ENCODE peak calls at places on chromosomes 3 and 15, in five cellular contexts. X is RWPE1, G is body of pancreas, C is astrocyte of the spinal cord, E is left ventricle myocardium inferior. I is an unnamed sample.

GRCh38 chr3:115280531-115280930 is 133.4 kb upstream of the ZBTB20 start:
- DNase-seq in C (no peak), X (no peak), E (no peak), G (no peak), I (no peak)

GRCh38 chr3:134357914-134358811 is 16.1 kb downstream of the AMOTL2 start:
- DNase-seq in E (no peak), C (peak), X (peak), G (peak), I (peak)

GRCh38 chr15:80484312-80484981 is 80.3 kb downstream of the ARNT2 start:
- DNase-seq in C (peak), G (no peak), X (no peak), E (no peak), I (no peak)

GRCh38 chr3:197023241-197023997 is 6.2 kb downstream of the MELTF start:
- DNase-seq in E (no peak), X (no peak), G (no peak), C (no peak), I (no peak)

GRCh38 chr15:71680079-71680461 is 130.3 kb upstream of the NR2E3 start:
- DNase-seq in C (no peak), G (no peak), X (no peak), E (no peak), I (peak)

GRCh38 chr15:63156086-63156707 is 1.1 kb downstream of the RPS27L start:
- DNase-seq in G (no peak), X (no peak), E (no peak), C (peak), I (no peak)

GRCh38 chr15:58438956-58439355 is 7.2 kb downstream of the LIPC start:
- DNase-seq in C (peak), E (peak), G (peak), X (peak), I (peak)

GRCh38 chr3:68751883-68752282 is 180.5 kb downstream of the TAFA4 start:
- DNase-seq in X (no peak), C (no peak), E (no peak), G (no peak), I (no peak)

GRCh38 chr3:143429628-143430514 is 310.3 kb downstream of the CHST2 start:
- DNase-seq in X (no peak), E (no peak), G (no peak), C (no peak), I (no peak)

GRCh38 chr3:143526016-143526540 is 322.2 kb downstream of the SLC9A9 start:
- DNase-seq in G (no peak), X (no peak), E (no peak), C (no peak), I (no peak)

GRCh38 chr15:61829514-61829889 is 230.7 kb downstream of the VPS13C start:
- DNase-seq in C (no peak), X (no peak), G (no peak), E (no peak), I (no peak)

GRCh38 chr15:61828860-61829513 is 231.3 kb downstream of the VPS13C start:
- DNase-seq in X (no peak), C (peak), E (no peak), G (no peak), I (no peak)

GRCh38 chr15:61830536-61831330 is 229.5 kb downstream of the VPS13C start:
- DNase-seq in X (no peak), C (no peak), G (no peak), E (no peak), I (no peak)

GRCh38 chr15:61827131-61827530 is 233.1 kb downstream of the VPS13C start:
- DNase-seq in E (no peak), G (no peak), C (no peak), X (no peak), I (no peak)

GRCh38 chr15:61828008-61828407 is 232.2 kb downstream of the VPS13C start:
- DNase-seq in C (no peak), X (no peak), G (no peak), E (no peak), I (no peak)
- TF ChIP-seq CTCF in C (peak), X (no peak), G (no peak), E (no peak), I (no peak)

GRCh38 chr3:10693457-10693856 is 122.6 kb upstream of the SLC6A11 start:
- DNase-seq in C (no peak), G (no peak), X (no peak), E (no peak), I (no peak)
- TF ChIP-seq CTCF in C (peak), G (no peak), X (no peak), E (peak), I (no peak)

DNA sequence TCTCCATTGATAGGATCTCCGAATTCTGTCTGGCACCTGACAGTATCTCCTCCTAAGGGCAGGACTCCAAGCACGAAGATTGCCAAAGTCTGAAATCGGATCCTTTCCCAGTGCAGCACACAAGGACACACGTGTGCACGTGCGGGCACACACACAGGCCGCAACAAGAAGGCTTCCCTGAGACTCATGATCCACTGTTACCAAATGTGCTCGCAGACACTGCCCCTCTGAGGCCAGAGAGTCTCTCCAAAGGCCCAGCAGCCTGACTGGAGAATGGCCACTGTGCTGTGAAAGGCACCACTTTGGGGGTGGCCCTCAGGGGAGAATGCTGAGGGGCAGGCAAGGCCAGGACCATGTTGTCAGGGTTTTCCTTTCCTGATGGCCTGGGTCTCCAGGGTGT is 112.0 kb upstream of the ETV5 start:
- DNase-seq in G (peak), E (no peak), C (no peak), X (no peak), I (no peak)
- TF ChIP-seq CTCF in G (peak), E (no peak), C (peak), X (no peak), I (no peak)

DNA sequence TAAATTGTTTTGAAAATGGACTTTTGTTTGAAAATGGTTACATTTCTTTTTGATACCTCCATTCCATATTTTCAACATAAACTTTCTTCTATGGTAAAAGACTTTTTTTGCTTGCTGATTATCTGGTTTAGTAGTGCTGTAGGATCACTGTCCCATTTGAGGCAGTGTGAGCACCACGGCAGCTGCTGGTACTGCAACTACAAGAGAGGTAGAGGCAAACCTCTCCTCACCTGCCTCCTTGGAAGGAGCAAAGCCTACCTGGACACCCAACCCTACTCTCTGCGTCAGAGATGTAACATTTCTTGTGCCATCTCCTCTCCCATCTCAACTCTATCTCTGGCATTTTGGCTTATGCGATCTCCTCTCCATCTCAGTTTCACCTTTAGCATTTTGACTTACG is 460.1 kb downstream of the SHQ1 start:
- DNase-seq in E (no peak), X (no peak), C (no peak), G (no peak), I (no peak)
- TF ChIP-seq CTCF in E (no peak), X (no peak), C (no peak), G (no peak), I (no peak)

DNA sequence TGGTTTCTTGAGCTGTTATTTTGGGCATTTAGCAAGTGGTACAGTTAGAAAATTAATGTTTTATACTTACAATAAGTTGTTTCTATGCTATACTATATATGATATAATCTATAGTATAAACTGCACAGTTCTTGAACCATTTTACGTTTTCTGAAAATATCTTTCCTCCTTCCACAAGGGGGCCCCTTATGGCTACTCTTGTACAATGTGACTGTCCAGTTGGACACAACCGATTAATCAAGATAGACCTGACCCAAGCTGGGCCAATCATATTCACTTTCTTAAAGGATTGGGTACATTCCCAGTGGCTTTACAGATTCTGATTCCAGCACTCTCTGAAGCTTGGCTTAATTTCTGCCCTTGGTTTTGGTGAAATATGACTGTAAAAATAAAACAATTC is 953.4 kb downstream of the AGBL1 start:
- DNase-seq in G (no peak), X (no peak), C (no peak), E (no peak), I (no peak)
- TF ChIP-seq CTCF in G (no peak), X (no peak), C (peak), E (peak), I (no peak)

I was measured in Calu3.